ENCODE peak calls at places on chromosomes 1 and 21, in six cellular contexts. J, D, K, M, W and C are unnamed samples.

GRCh38 chr1:59595774-59596173 is 219.0 kb upstream of the HOOK1 start:
- DNase-seq in J (no peak), D (peak), K (peak), M (no peak), W (no peak), C (no peak)

GRCh38 chr21:17191346-17191993 is 321.4 kb upstream of the CXADR start:
- DNase-seq in J (no peak), D (no peak), K (no peak), M (no peak), W (no peak), C (no peak)

GRCh38 chr1:1170215-1170890 is 3.3 kb upstream of the TTLL10 start:
- DNase-seq in J (peak), D (no peak), K (no peak), M (no peak), W (no peak), C (no peak)

GRCh38 chr1:70436617-70437236 is 25.7 kb downstream of the CTH start:
- DNase-seq in J (no peak), D (peak), K (peak), M (no peak), W (no peak), C (no peak)

GRCh38 chr1:39509360-39510009 is 18.0 kb downstream of the BMP8A start:
- DNase-seq in J (peak), D (peak), K (no peak), M (no peak), W (no peak), C (no peak)

GRCh38 chr1:100536031-100536430 is 1.9 kb upstream of the GPR88 start:
- DNase-seq in J (no peak), D (no peak), K (no peak), M (no peak), W (no peak), C (no peak)

GRCh38 chr1:215568287-215568692 is 1.2 kb downstream of the KCTD3 start:
- DNase-seq in J (no peak), D (peak), K (peak), M (no peak), W (peak), C (peak)

GRCh38 chr1:5388622-5389021 is 603.6 kb downstream of the NPHP4 start:
- DNase-seq in J (no peak), D (no peak), K (no peak), M (no peak), W (no peak), C (no peak)

GRCh38 chr1:9884805-9885204 is 25.3 kb downstream of the CTNNBIP1 start:
- DNase-seq in J (no peak), D (no peak), K (no peak), M (no peak), W (no peak), C (no peak)

GRCh38 chr1:220426989-220427388 is 100.9 kb upstream of the MARK1 start:
- DNase-seq in J (no peak), D (peak), K (no peak), M (no peak), W (no peak), C (no peak)

GRCh38 chr1:32480761-32481160 is 15.9 kb downstream of the ZBTB8B start:
- DNase-seq in J (no peak), D (no peak), K (no peak), M (no peak), W (no peak), C (no peak)

GRCh38 chr1:232806071-232806510 is 875 bp downstream of the MAP10 start:
- DNase-seq in J (no peak), D (no peak), K (no peak), M (no peak), W (no peak), C (no peak)

GRCh38 chr21:42621828-42622199 is 31.6 kb upstream of the PDE9A start:
- DNase-seq in J (no peak), D (no peak), K (no peak), M (no peak), W (no peak), C (peak)

GRCh38 chr1:53573522-53573921 is 114.3 kb downstream of the DMRTB1 start:
- DNase-seq in J (no peak), D (no peak), K (no peak), M (no peak), W (no peak), C (no peak)
- TF ChIP-seq CTCF in J (no peak), D (no peak), K (no peak), M (no peak), W (no peak), C (no peak)

DNA sequence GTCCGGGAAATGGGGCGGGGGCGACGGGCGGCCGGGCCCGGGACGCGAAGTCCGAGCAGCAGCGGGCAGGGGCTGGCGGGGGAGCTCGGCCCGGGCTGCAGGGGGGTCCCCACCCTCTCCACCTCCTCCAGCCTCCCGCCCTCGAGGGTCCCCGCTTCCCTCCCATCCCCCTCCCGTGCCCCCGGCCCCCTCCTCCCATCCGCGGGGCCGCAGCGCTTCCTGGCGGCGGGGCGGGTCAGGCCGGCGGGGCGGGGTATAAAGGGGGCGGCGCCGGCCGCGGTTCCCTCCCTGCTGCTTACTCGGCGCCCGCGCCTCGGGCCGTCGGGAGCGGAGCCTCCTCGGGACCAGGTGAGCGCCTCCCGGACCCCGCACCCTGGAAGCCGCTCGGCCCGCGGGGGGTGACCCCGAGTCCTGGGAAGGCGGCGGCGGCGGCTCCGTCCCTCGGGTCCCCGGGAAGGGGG is at the start of gene COL6A2:
- DNase-seq in J (peak), D (peak), K (no peak), M (peak), W (peak), C (peak)
- TF ChIP-seq CTCF in J (no peak), D (no peak), K (peak), M (no peak), W (peak), C (no peak)

DNA sequence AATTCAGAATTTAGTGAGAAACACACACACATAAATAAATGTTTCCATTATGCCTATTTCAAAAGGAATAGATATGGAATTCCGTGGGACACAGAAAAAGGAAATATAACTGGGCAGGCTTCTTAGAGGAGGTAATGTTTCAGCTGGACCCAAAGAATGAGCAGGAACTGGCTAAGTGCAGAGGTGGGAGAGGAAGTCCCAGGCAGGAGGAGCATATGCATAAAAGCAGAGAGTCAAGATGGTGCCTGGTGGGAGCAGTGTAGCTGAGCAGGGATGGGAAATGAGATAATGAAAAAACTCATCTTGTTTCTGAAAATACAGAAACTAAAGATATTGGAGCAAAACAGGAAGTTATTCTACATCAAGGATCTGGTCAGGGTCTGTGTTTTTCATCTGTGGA is 115.2 kb upstream of the MAGI3 start:
- DNase-seq in J (no peak), D (no peak), K (no peak), M (no peak), W (no peak), C (no peak)
- TF ChIP-seq CTCF in J (no peak), D (no peak), K (no peak), M (no peak), W (no peak), C (no peak)

GRCh38 chr1:110338200-110339039 is 757 bp upstream of the RBM15 start:
- DNase-seq in J (peak), D (peak), K (peak), M (peak), W (peak), C (peak)
- TF ChIP-seq CTCF in J (peak), D (no peak), K (peak), M (peak), W (peak), C (peak)

GRCh38 chr1:240169188-240169587 is 77.5 kb downstream of the FMN2 start:
- DNase-seq in J (no peak), D (peak), K (peak), M (no peak), W (no peak), C (no peak)
- TF ChIP-seq CTCF in J (no peak), D (peak), K (peak), M (no peak), W (peak), C (no peak)

GRCh38 chr1:109687641-109688499 is at the start of gene GSTM1:
- DNase-seq in J (peak), D (peak), K (peak), M (peak), W (no peak), C (no peak)
- TF ChIP-seq CTCF in J (no peak), D (peak), K (peak), M (no peak), W (no peak), C (no peak)

DNA sequence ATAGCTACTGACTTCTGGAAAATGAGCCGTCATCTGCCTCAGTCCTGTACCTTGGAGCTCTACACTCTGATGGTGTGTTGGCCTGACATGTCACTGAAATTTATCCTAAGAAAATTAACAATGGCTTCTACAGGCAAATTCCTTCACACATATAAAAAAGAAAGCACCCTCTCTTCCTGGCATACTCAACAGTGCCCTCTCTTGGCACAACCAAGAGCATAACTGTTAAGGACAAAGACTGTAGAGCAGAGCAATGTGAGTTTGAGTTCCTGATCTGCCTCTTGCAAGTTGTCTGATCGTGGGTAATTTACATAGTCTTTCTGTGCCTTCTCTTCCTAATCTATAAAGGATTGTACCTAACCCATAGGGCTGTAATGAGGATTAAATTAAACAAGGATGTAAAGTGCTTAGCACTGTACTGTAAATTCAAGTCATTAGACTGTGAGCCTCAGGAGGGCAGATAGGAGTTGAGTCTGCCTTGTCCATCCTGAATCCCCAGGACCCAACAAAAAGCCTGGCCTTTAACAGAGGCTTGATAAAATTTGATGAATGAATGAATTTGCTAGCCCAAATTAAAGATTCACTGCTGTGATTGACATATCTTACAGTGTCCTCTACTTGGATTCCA is 83.5 kb downstream of the SYF2 start:
- DNase-seq in J (no peak), D (peak), K (no peak), M (no peak), W (no peak), C (no peak)
- TF ChIP-seq CTCF in J (peak), D (peak), K (peak), M (peak), W (peak), C (no peak)

DNA sequence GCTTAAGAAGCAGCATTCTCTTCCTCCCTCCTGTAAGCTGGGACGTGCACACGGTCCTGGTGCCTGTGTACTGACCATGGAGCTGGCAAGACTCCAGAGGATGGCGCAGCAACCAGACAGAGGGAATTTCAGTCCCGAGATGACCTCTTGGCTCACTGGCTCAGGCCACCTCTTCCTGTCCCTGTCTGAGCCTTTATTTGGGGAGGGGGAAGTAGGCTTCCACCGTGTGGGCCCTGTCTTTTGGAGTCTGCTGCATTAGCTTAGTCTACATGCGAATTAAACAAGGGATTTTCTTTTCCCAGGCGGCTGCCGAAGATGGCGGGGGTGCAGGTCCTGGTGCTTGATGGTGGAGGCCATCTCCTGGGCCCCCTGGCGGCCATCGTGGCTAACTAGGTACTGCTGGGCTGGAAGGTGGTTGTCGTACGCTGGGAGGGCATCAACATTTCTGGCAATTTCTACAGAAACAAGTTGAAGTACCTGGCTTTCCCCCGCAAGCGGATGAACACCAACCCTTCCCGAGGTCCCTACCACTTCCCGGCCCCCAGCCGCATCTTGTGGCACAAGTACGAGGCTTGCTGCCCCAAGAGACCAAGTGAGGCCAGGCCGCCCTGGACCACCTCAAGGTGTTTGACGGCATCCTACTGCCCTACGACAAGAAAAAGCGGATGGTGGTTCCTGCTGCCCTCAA is 10.2 kb downstream of the IL24 start:
- DNase-seq in J (no peak), D (no peak), K (no peak), M (no peak), W (peak), C (no peak)
- TF ChIP-seq CTCF in J (no peak), D (peak), K (peak), M (peak), W (peak), C (no peak)